ENCODE peak calls at places on chromosomes 13 and 19, in four cellular contexts. One of them, this sample, is unnamed.

GRCh38 chr19:33634361-33635091 is 12.8 kb downstream of the CHST8 start:
- DNase-seq in progenitor cell of endocrine pancreas: no peak
- DNase-seq in epithelial cell of proximal tubule: no peak
- DNase-seq in GM23248: no peak
- DNase-seq in this sample: no peak

GRCh38 chr13:31424130-31424729 is 224.5 kb downstream of the B3GLCT start:
- DNase-seq in progenitor cell of endocrine pancreas: peak
- DNase-seq in epithelial cell of proximal tubule: peak
- DNase-seq in GM23248: peak
- DNase-seq in this sample: peak

GRCh38 chr19:47402504-47402903 is 16.8 kb downstream of the MEIS3 start:
- DNase-seq in progenitor cell of endocrine pancreas: no peak
- DNase-seq in epithelial cell of proximal tubule: no peak
- DNase-seq in GM23248: no peak
- DNase-seq in this sample: no peak

GRCh38 chr13:50911051-50911690 is 1.6 kb downstream of the RNASEH2B start:
- DNase-seq in progenitor cell of endocrine pancreas: no peak
- DNase-seq in epithelial cell of proximal tubule: no peak
- DNase-seq in GM23248: peak
- DNase-seq in this sample: peak

GRCh38 chr13:76845367-76845766 is 40.8 kb downstream of the KCTD12 start:
- DNase-seq in progenitor cell of endocrine pancreas: no peak
- DNase-seq in epithelial cell of proximal tubule: no peak
- DNase-seq in GM23248: no peak
- DNase-seq in this sample: no peak

GRCh38 chr19:4362871-4363545 is 19.6 kb downstream of the MPND start:
- DNase-seq in progenitor cell of endocrine pancreas: no peak
- DNase-seq in epithelial cell of proximal tubule: no peak
- DNase-seq in GM23248: no peak
- DNase-seq in this sample: no peak

GRCh38 chr13:111927181-111927540 is 139.8 kb upstream of the SOX1 start:
- DNase-seq in progenitor cell of endocrine pancreas: no peak
- DNase-seq in epithelial cell of proximal tubule: no peak
- DNase-seq in GM23248: no peak
- DNase-seq in this sample: no peak

GRCh38 chr13:64684685-64685431 is 2545.3 kb downstream of the PCDH9 start:
- DNase-seq in progenitor cell of endocrine pancreas: no peak
- DNase-seq in epithelial cell of proximal tubule: no peak
- DNase-seq in GM23248: peak
- DNase-seq in this sample: no peak

GRCh38 chr19:33771308-33772101 is 25.2 kb upstream of the KCTD15 start:
- DNase-seq in progenitor cell of endocrine pancreas: peak
- DNase-seq in epithelial cell of proximal tubule: no peak
- DNase-seq in GM23248: peak
- DNase-seq in this sample: peak

GRCh38 chr13:49791214-49791752 is 1.2 kb downstream of the KPNA3 start:
- DNase-seq in progenitor cell of endocrine pancreas: no peak
- DNase-seq in epithelial cell of proximal tubule: peak
- DNase-seq in GM23248: peak
- DNase-seq in this sample: peak

GRCh38 chr13:110067355-110068175 is 239.4 kb downstream of the COL4A1 start:
- DNase-seq in progenitor cell of endocrine pancreas: no peak
- DNase-seq in epithelial cell of proximal tubule: no peak
- DNase-seq in GM23248: no peak
- DNase-seq in this sample: no peak

GRCh38 chr19:28406966-28407365 is 806.0 kb downstream of the UQCRFS1 start:
- DNase-seq in progenitor cell of endocrine pancreas: no peak
- DNase-seq in epithelial cell of proximal tubule: no peak
- DNase-seq in GM23248: no peak
- DNase-seq in this sample: no peak

GRCh38 chr13:95117092-95117491 is 184.2 kb downstream of the ABCC4 start:
- DNase-seq in progenitor cell of endocrine pancreas: no peak
- DNase-seq in epithelial cell of proximal tubule: no peak
- DNase-seq in GM23248: no peak
- DNase-seq in this sample: no peak

GRCh38 chr19:7652061-7652641 is 15.2 kb downstream of the STXBP2 start:
- DNase-seq in progenitor cell of endocrine pancreas: peak
- DNase-seq in epithelial cell of proximal tubule: no peak
- DNase-seq in GM23248: peak
- DNase-seq in this sample: peak

GRCh38 chr19:16957151-16957662 is 68.4 kb downstream of the F2RL3 start:
- DNase-seq in progenitor cell of endocrine pancreas: no peak
- DNase-seq in epithelial cell of proximal tubule: no peak
- DNase-seq in GM23248: no peak
- DNase-seq in this sample: no peak

GRCh38 chr13:48506092-48506701 is 26.7 kb downstream of the RCBTB2 start:
- DNase-seq in progenitor cell of endocrine pancreas: no peak
- DNase-seq in epithelial cell of proximal tubule: no peak
- DNase-seq in GM23248: no peak
- DNase-seq in this sample: no peak

GRCh38 chr19:47729468-47729798 is 15.9 kb upstream of the NOP53 start:
- DNase-seq in progenitor cell of endocrine pancreas: no peak
- DNase-seq in epithelial cell of proximal tubule: no peak
- DNase-seq in GM23248: peak
- DNase-seq in this sample: no peak

GRCh38 chr19:57558525-57558924 is 1.1 kb downstream of the ZNF550 start:
- DNase-seq in progenitor cell of endocrine pancreas: no peak
- DNase-seq in epithelial cell of proximal tubule: no peak
- DNase-seq in GM23248: peak
- DNase-seq in this sample: no peak

GRCh38 chr19:10389863-10390262 is 9.5 kb upstream of the TYK2 start:
- DNase-seq in progenitor cell of endocrine pancreas: no peak
- DNase-seq in epithelial cell of proximal tubule: no peak
- DNase-seq in GM23248: no peak
- DNase-seq in this sample: no peak

This sample was measured in NCI-H526 treated with DMSO at 0.1 percent for 48 hours.